ENCODE peak calls at places on chromosome 12, in five cellular contexts. U is A172, G is transverse colon, R is GM10248, I is HFFc6. M is an unnamed sample.

GRCh38 chr12:85423947-85424346 is 143.9 kb downstream of the ALX1 start:
- DNase-seq in U (no peak), G (no peak), R (no peak), I (no peak), M (peak)

GRCh38 chr12:125110641-125111360 is 45.6 kb downstream of the AACS start:
- DNase-seq in U (no peak), G (no peak), R (no peak), I (no peak), M (no peak)

GRCh38 chr12:10366875-10367274 is 23.0 kb downstream of the KLRK1 start:
- DNase-seq in U (no peak), G (no peak), R (no peak), I (peak), M (peak)

GRCh38 chr12:52207895-52208294 is 16.1 kb upstream of the KRT80 start:
- DNase-seq in U (peak), G (no peak), R (no peak), I (no peak), M (peak)

GRCh38 chr12:57807285-57807684 is 11.2 kb downstream of the AVIL start:
- DNase-seq in U (no peak), G (no peak), R (no peak), I (no peak), M (no peak)

GRCh38 chr12:11727133-11727664 is 77.7 kb downstream of the ETV6 start:
- DNase-seq in U (no peak), G (no peak), R (no peak), I (no peak), M (no peak)

GRCh38 chr12:47032644-47033043 is 46.8 kb upstream of the PCED1B start:
- DNase-seq in U (no peak), G (no peak), R (peak), I (peak), M (peak)

GRCh38 chr12:28954333-28954732 is 194.7 kb upstream of the FAR2 start:
- DNase-seq in U (no peak), G (no peak), R (no peak), I (no peak), M (no peak)

GRCh38 chr12:3200032-3200617 is 122.9 kb downstream of the TSPAN9 start:
- DNase-seq in U (no peak), G (peak), R (no peak), I (peak), M (peak)

GRCh38 chr12:56661560-56661959 is 15.8 kb upstream of the ATP5F1B start:
- DNase-seq in U (no peak), G (no peak), R (no peak), I (no peak), M (no peak)

GRCh38 chr12:91098942-91099341 is 12.4 kb downstream of the LUM start:
- DNase-seq in U (peak), G (no peak), R (no peak), I (peak), M (no peak)

GRCh38 chr12:49388682-49389081 is 21.4 kb downstream of the SPATS2 start:
- DNase-seq in U (no peak), G (no peak), R (no peak), I (no peak), M (no peak)

GRCh38 chr12:98465505-98465904 is 49.9 kb upstream of the TMPO start:
- DNase-seq in U (no peak), G (no peak), R (no peak), I (no peak), M (no peak)

M was measured in RPMI8226.